ENCODE peak calls at places on chromosomes 1 and 21, in five cellular contexts. One of them, this sample, is unnamed.

GRCh38 chr1:38261574-38261973 is 215.0 kb upstream of the POU3F1 start:
- DNase-seq in fibroblast of pulmonary artery: no peak
- DNase-seq in heart left ventricle: no peak
- DNase-seq in neural progenitor cell: no peak
- DNase-seq in cardiac muscle cell: no peak
- DNase-seq in this sample: no peak

GRCh38 chr21:44324854-44325107 is 14.4 kb downstream of the CFAP410 start:
- DNase-seq in fibroblast of pulmonary artery: no peak
- DNase-seq in heart left ventricle: no peak
- DNase-seq in neural progenitor cell: no peak
- DNase-seq in cardiac muscle cell: no peak
- DNase-seq in this sample: no peak

GRCh38 chr1:67020304-67020703 is 33.6 kb downstream of the SLC35D1 start:
- DNase-seq in fibroblast of pulmonary artery: peak; percentile 60
- DNase-seq in heart left ventricle: no peak
- DNase-seq in neural progenitor cell: no peak
- DNase-seq in cardiac muscle cell: no peak
- DNase-seq in this sample: no peak

GRCh38 chr1:11858968-11859871 is 475 bp upstream of the NPPB start:
- DNase-seq in fibroblast of pulmonary artery: peak; percentile 74
- DNase-seq in heart left ventricle: peak; percentile 72
- DNase-seq in neural progenitor cell: peak; percentile 91
- DNase-seq in cardiac muscle cell: peak; percentile 91
- DNase-seq in this sample: peak; percentile 61

GRCh38 chr1:168535536-168535935 is 8.3 kb downstream of the XCL2 start:
- DNase-seq in fibroblast of pulmonary artery: no peak
- DNase-seq in heart left ventricle: no peak
- DNase-seq in neural progenitor cell: no peak
- DNase-seq in cardiac muscle cell: no peak
- DNase-seq in this sample: no peak

GRCh38 chr1:198101716-198102453 is 54.9 kb upstream of the NEK7 start:
- DNase-seq in fibroblast of pulmonary artery: no peak
- DNase-seq in heart left ventricle: no peak
- DNase-seq in neural progenitor cell: no peak
- DNase-seq in cardiac muscle cell: no peak
- DNase-seq in this sample: no peak

GRCh38 chr21:21860888-21861287 is 862.7 kb downstream of the NCAM2 start:
- DNase-seq in fibroblast of pulmonary artery: peak; percentile 41
- DNase-seq in heart left ventricle: no peak
- DNase-seq in neural progenitor cell: no peak
- DNase-seq in cardiac muscle cell: no peak
- DNase-seq in this sample: no peak

GRCh38 chr1:34292472-34292871 is 115.8 kb downstream of the C1orf94 start:
- DNase-seq in fibroblast of pulmonary artery: no peak
- DNase-seq in heart left ventricle: no peak
- DNase-seq in neural progenitor cell: peak; percentile 65
- DNase-seq in cardiac muscle cell: no peak
- DNase-seq in this sample: no peak

GRCh38 chr1:234135501-234135900 is 231.0 kb downstream of the SLC35F3 start:
- DNase-seq in fibroblast of pulmonary artery: no peak
- DNase-seq in heart left ventricle: no peak
- DNase-seq in neural progenitor cell: no peak
- DNase-seq in cardiac muscle cell: no peak
- DNase-seq in this sample: no peak

GRCh38 chr1:101506541-101507164 is 269.8 kb downstream of the S1PR1 start:
- DNase-seq in fibroblast of pulmonary artery: peak; percentile 61
- DNase-seq in heart left ventricle: no peak
- DNase-seq in neural progenitor cell: peak; percentile 62
- DNase-seq in cardiac muscle cell: peak; percentile 56
- DNase-seq in this sample: no peak

GRCh38 chr1:9239622-9240401 is 5.2 kb downstream of the H6PD start:
- DNase-seq in fibroblast of pulmonary artery: peak; percentile 89
- DNase-seq in heart left ventricle: peak; percentile 77
- DNase-seq in neural progenitor cell: peak; percentile 30
- DNase-seq in cardiac muscle cell: no peak
- DNase-seq in this sample: peak; percentile 68

GRCh38 chr1:171245458-171246064 is 2.7 kb upstream of the FMO1 start:
- DNase-seq in fibroblast of pulmonary artery: peak; percentile 62
- DNase-seq in heart left ventricle: no peak
- DNase-seq in neural progenitor cell: peak; percentile 59
- DNase-seq in cardiac muscle cell: peak; percentile 58
- DNase-seq in this sample: no peak

GRCh38 chr1:30748098-30748698 is 9.4 kb downstream of the LAPTM5 start:
- DNase-seq in fibroblast of pulmonary artery: peak; percentile 15
- DNase-seq in heart left ventricle: no peak
- DNase-seq in neural progenitor cell: no peak
- DNase-seq in cardiac muscle cell: no peak
- DNase-seq in this sample: no peak
- H3K4me3 ChIP-seq in fibroblast of pulmonary artery: no peak overlapping the region
- H3K4me3 ChIP-seq in heart left ventricle: no peak overlapping the region
- H3K4me3 ChIP-seq in neural progenitor cell: no peak overlapping the region
- H3K4me3 ChIP-seq in cardiac muscle cell: no peak overlapping the region
- H3K4me3 ChIP-seq in this sample: no peak overlapping the region

DNA sequence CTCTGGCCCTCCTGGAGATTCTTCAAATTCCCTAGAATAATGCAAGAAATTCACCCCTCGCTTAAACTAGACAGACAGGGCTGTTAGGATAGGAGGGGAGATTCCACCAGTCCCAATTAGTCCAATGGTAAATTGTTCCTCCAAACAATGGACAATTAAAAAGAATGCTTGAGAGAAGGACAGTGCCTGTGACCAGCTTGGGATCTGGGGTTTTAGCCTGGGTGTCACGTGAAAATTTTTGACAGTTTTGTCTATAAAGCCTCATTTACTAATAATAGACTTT is 177.7 kb upstream of the RAB4A start:
- DNase-seq in fibroblast of pulmonary artery: no peak
- DNase-seq in heart left ventricle: no peak
- DNase-seq in neural progenitor cell: no peak
- DNase-seq in cardiac muscle cell: no peak
- DNase-seq in this sample: no peak
- H3K4me3 ChIP-seq in fibroblast of pulmonary artery: no peak overlapping the region
- H3K4me3 ChIP-seq in heart left ventricle: no peak overlapping the region
- H3K4me3 ChIP-seq in neural progenitor cell: no peak overlapping the region
- H3K4me3 ChIP-seq in cardiac muscle cell: no peak overlapping the region
- H3K4me3 ChIP-seq in this sample: no peak overlapping the region

DNA sequence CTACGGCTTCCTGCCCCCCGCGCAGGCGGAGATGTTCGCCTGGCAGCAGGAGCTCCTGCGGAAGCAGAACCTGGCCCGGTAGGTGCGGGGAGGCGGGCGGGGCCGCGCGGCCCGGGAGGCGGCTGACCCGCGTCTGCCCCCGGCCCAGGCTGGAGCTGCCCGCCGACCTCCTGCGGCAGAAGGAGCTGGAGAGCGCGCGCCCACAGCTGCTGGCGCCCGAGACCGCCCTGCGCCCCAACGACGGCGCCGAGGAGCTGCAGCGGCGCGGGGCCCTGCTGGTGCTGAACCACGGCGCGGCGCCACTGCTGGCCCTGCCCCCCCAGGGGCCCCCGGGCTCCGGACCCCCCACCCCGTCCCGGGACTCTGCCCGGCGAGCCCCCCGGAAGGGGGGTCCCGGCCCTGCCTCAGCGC is 16.6 kb downstream of the NOC2L start:
- DNase-seq in fibroblast of pulmonary artery: no peak
- DNase-seq in heart left ventricle: no peak
- DNase-seq in neural progenitor cell: peak; percentile 76
- DNase-seq in cardiac muscle cell: peak; percentile 63
- DNase-seq in this sample: no peak
- H3K4me3 ChIP-seq in fibroblast of pulmonary artery: peak overlapping the region; percentile 37
- H3K4me3 ChIP-seq in heart left ventricle: peak overlapping the region; percentile 57
- H3K4me3 ChIP-seq in neural progenitor cell: peak overlapping the region; percentile 46
- H3K4me3 ChIP-seq in cardiac muscle cell: peak overlapping the region; percentile 34
- H3K4me3 ChIP-seq in this sample: no peak overlapping the region

GRCh38 chr1:65253800-65254319 is 55.5 kb upstream of the DNAJC6 start:
- DNase-seq in fibroblast of pulmonary artery: no peak
- DNase-seq in heart left ventricle: no peak
- DNase-seq in neural progenitor cell: no peak
- DNase-seq in cardiac muscle cell: no peak
- DNase-seq in this sample: no peak

GRCh38 chr1:65255088-65256050 is 54.0 kb upstream of the DNAJC6 start:
- DNase-seq in fibroblast of pulmonary artery: no peak
- DNase-seq in heart left ventricle: no peak
- DNase-seq in neural progenitor cell: peak; percentile 75
- DNase-seq in cardiac muscle cell: peak; percentile 60
- DNase-seq in this sample: no peak

GRCh38 chr1:65256860-65257719 is 52.3 kb upstream of the DNAJC6 start:
- DNase-seq in fibroblast of pulmonary artery: no peak
- DNase-seq in heart left ventricle: no peak
- DNase-seq in neural progenitor cell: no peak
- DNase-seq in cardiac muscle cell: no peak
- DNase-seq in this sample: no peak

GRCh38 chr1:65250826-65251225 is 58.5 kb upstream of the DNAJC6 start:
- DNase-seq in fibroblast of pulmonary artery: no peak
- DNase-seq in heart left ventricle: no peak
- DNase-seq in neural progenitor cell: no peak
- DNase-seq in cardiac muscle cell: no peak
- DNase-seq in this sample: no peak

GRCh38 chr1:65254320-65255087 is 54.8 kb upstream of the DNAJC6 start:
- DNase-seq in fibroblast of pulmonary artery: peak; percentile 46
- DNase-seq in heart left ventricle: peak; percentile 81
- DNase-seq in neural progenitor cell: peak; percentile 95
- DNase-seq in cardiac muscle cell: peak; percentile 92
- DNase-seq in this sample: peak; percentile 71
- H3K4me3 ChIP-seq in fibroblast of pulmonary artery: peak overlapping the region; percentile 55
- H3K4me3 ChIP-seq in heart left ventricle: peak overlapping the region; percentile 76
- H3K4me3 ChIP-seq in neural progenitor cell: peak overlapping the region; percentile 85
- H3K4me3 ChIP-seq in cardiac muscle cell: peak overlapping the region; percentile 96
- H3K4me3 ChIP-seq in this sample: peak overlapping the region; percentile 82